ENCODE peak calls at places on chromosome 21, in nine cellular contexts. Z, K, X, B, N, O, S, I and F are unnamed samples.

GRCh38 chr21:43699933-43700599 is 18.9 kb upstream of the PDXK start:
- DNase-seq in Z (no peak), K (no peak), X (no peak), B (no peak), N (no peak), O (no peak), S (no peak), I (no peak), F (no peak)

GRCh38 chr21:41411449-41412089 is 14.5 kb upstream of the MX1 start:
- DNase-seq in Z (no peak), K (no peak), X (no peak), B (no peak), N (peak), O (no peak), S (no peak), I (peak), F (no peak)

GRCh38 chr21:36889401-36889800 is 77.1 kb downstream of the HLCS start:
- DNase-seq in Z (no peak), K (no peak), X (no peak), B (no peak), N (no peak), O (no peak), S (no peak), I (no peak), F (no peak)

GRCh38 chr21:31386006-31386405 is 41.9 kb upstream of the TIAM1 start:
- DNase-seq in Z (no peak), K (no peak), X (peak), B (no peak), N (no peak), O (no peak), S (no peak), I (no peak), F (no peak)

GRCh38 chr21:41171210-41171609 is 3.2 kb downstream of the BACE2 start:
- DNase-seq in Z (no peak), K (peak), X (no peak), B (no peak), N (peak), O (no peak), S (no peak), I (peak), F (no peak)

GRCh38 chr21:41429925-41430491 is 4.0 kb downstream of the MX1 start:
- DNase-seq in Z (no peak), K (no peak), X (no peak), B (no peak), N (no peak), O (no peak), S (no peak), I (no peak), F (no peak)

GRCh38 chr21:38680401-38680800 is 125.3 kb upstream of the ETS2 start:
- DNase-seq in Z (no peak), K (no peak), X (no peak), B (no peak), N (no peak), O (no peak), S (no peak), I (peak), F (no peak)

GRCh38 chr21:45286671-45287437 is 841 bp downstream of the POFUT2 start:
- DNase-seq in Z (no peak), K (peak), X (no peak), B (no peak), N (no peak), O (no peak), S (no peak), I (no peak), F (no peak)

GRCh38 chr21:31117046-31117916 is 79.0 kb upstream of the KRTAP19-8 start:
- DNase-seq in Z (no peak), K (no peak), X (no peak), B (no peak), N (no peak), O (no peak), S (no peak), I (no peak), F (peak)

GRCh38 chr21:36891123-36891522 is 75.3 kb downstream of the HLCS start:
- DNase-seq in Z (no peak), K (no peak), X (no peak), B (no peak), N (no peak), O (no peak), S (no peak), I (no peak), F (no peak)

GRCh38 chr21:36747815-36748381 is 49.0 kb downstream of the SIM2 start:
- DNase-seq in Z (peak), K (no peak), X (no peak), B (no peak), N (peak), O (peak), S (peak), I (peak), F (no peak)

GRCh38 chr21:33789697-33790096 is 125.9 kb downstream of the ATP5PO start:
- DNase-seq in Z (no peak), K (no peak), X (peak), B (no peak), N (peak), O (no peak), S (no peak), I (no peak), F (no peak)

GRCh38 chr21:44949161-44950015 is 9.6 kb downstream of the SLX9 start:
- DNase-seq in Z (peak), K (peak), X (peak), B (peak), N (peak), O (peak), S (no peak), I (no peak), F (no peak)

GRCh38 chr21:31660134-31660565 is 657 bp downstream of the SOD1 start:
- DNase-seq in Z (no peak), K (peak), X (peak), B (no peak), N (peak), O (no peak), S (no peak), I (no peak), F (no peak)

GRCh38 chr21:21897275-21897883 is 899.2 kb downstream of the NCAM2 start:
- DNase-seq in Z (no peak), K (no peak), X (peak), B (no peak), N (peak), O (no peak), S (peak), I (no peak), F (peak)

GRCh38 chr21:41283211-41283818 is 33.3 kb upstream of the FAM3B start:
- DNase-seq in Z (peak), K (no peak), X (peak), B (no peak), N (peak), O (no peak), S (peak), I (peak), F (peak)

GRCh38 chr21:36887983-36888382 is 78.5 kb downstream of the HLCS start:
- DNase-seq in Z (no peak), K (no peak), X (peak), B (no peak), N (peak), O (no peak), S (no peak), I (no peak), F (no peak)

GRCh38 chr21:34553199-34553952 is 41.4 kb upstream of the KCNE1 start:
- DNase-seq in Z (no peak), K (no peak), X (no peak), B (no peak), N (no peak), O (no peak), S (no peak), I (no peak), F (peak)

GRCh38 chr21:45916011-45916840 is 65.3 kb upstream of the COL6A1 start:
- DNase-seq in Z (no peak), K (no peak), X (no peak), B (no peak), N (no peak), O (no peak), S (no peak), I (no peak), F (no peak)

GRCh38 chr21:40053007-40053406 is 185.8 kb downstream of the PCP4 start:
- DNase-seq in Z (no peak), K (peak), X (peak), B (no peak), N (no peak), O (no peak), S (no peak), I (peak), F (no peak)

GRCh38 chr21:32713726-32714125 is 14.1 kb downstream of the SYNJ1 start:
- DNase-seq in Z (no peak), K (no peak), X (no peak), B (no peak), N (no peak), O (no peak), S (no peak), I (no peak), F (no peak)

GRCh38 chr21:34100337-34100736 is 27.0 kb downstream of the MRPS6 start:
- DNase-seq in Z (no peak), K (no peak), X (no peak), B (no peak), N (no peak), O (no peak), S (no peak), I (no peak), F (no peak)

GRCh38 chr21:16419188-16419874 is 689.5 kb downstream of the USP25 start:
- DNase-seq in Z (no peak), K (peak), X (peak), B (no peak), N (peak), O (no peak), S (peak), I (peak), F (peak)

GRCh38 chr21:38985423-38986378 is 180.0 kb downstream of the ETS2 start:
- DNase-seq in Z (peak), K (peak), X (peak), B (no peak), N (peak), O (peak), S (peak), I (peak), F (peak)

GRCh38 chr21:46111193-46111571 is 13.3 kb downstream of the COL6A2 start:
- DNase-seq in Z (no peak), K (no peak), X (no peak), B (no peak), N (no peak), O (no peak), S (no peak), I (no peak), F (no peak)

GRCh38 chr21:38505654-38506523 is 7.6 kb upstream of the ERG start:
- DNase-seq in Z (peak), K (no peak), X (peak), B (no peak), N (peak), O (no peak), S (peak), I (peak), F (peak)

GRCh38 chr21:34367320-34367935 is 3.6 kb downstream of the KCNE2 start:
- DNase-seq in Z (peak), K (peak), X (peak), B (no peak), N (peak), O (peak), S (peak), I (peak), F (peak)

GRCh38 chr21:34567574-34567973 is 47.3 kb downstream of the RCAN1 start:
- DNase-seq in Z (no peak), K (no peak), X (no peak), B (no peak), N (no peak), O (no peak), S (no peak), I (no peak), F (no peak)

GRCh38 chr21:29674343-29674742 is 265.5 kb downstream of the GRIK1 start:
- DNase-seq in Z (no peak), K (no peak), X (no peak), B (no peak), N (no peak), O (no peak), S (no peak), I (no peak), F (no peak)

GRCh38 chr21:44455524-44456206 is 355 bp downstream of the LRRC3 start:
- DNase-seq in Z (peak), K (no peak), X (no peak), B (no peak), N (peak), O (peak), S (peak), I (no peak), F (peak)

GRCh38 chr21:38619865-38620513 is 121.7 kb upstream of the ERG start:
- DNase-seq in Z (no peak), K (peak), X (no peak), B (no peak), N (no peak), O (no peak), S (no peak), I (no peak), F (peak)

GRCh38 chr21:34669149-34669879 is 520 bp downstream of the CLIC6 start:
- DNase-seq in Z (no peak), K (no peak), X (no peak), B (no peak), N (no peak), O (no peak), S (no peak), I (no peak), F (no peak)

GRCh38 chr21:35344582-35344981 is 295.5 kb upstream of the RUNX1 start:
- DNase-seq in Z (no peak), K (no peak), X (no peak), B (no peak), N (no peak), O (no peak), S (no peak), I (no peak), F (no peak)

GRCh38 chr21:45699251-45699942 is 55.9 kb downstream of the PCBP3 start:
- DNase-seq in Z (no peak), K (no peak), X (no peak), B (no peak), N (no peak), O (no peak), S (no peak), I (no peak), F (no peak)